ENCODE peak calls at places on chromosomes 7 and 10, in eight cellular contexts. N, Z, D, A, E, Y, S and L are unnamed samples.

GRCh38 chr10:96830511-96831199 is 1.4 kb upstream of the LCOR start:
- DNase-seq in D (peak), A (peak), S (peak), N (peak), E (peak), Y (no peak), Z (no peak), L (peak)

GRCh38 chr7:149140784-149141183 is 6.5 kb upstream of the ZNF398 start:
- DNase-seq in D (no peak), S (peak), Y (no peak), N (no peak), A (no peak), Z (no peak), E (peak), L (no peak)

GRCh38 chr10:62464308-62464707 is 90.1 kb downstream of the ZNF365 start:
- DNase-seq in A (no peak), Y (no peak), N (no peak), S (peak), D (no peak), E (no peak), Z (no peak), L (no peak)

GRCh38 chr7:140367528-140367927 is 30.8 kb downstream of the SLC37A3 start:
- DNase-seq in Z (no peak), Y (no peak), S (no peak), D (no peak), A (no peak), E (no peak), N (no peak), L (no peak)

GRCh38 chr7:14734839-14735321 is 167.7 kb downstream of the DGKB start:
- DNase-seq in D (no peak), E (no peak), S (no peak), Z (no peak), A (no peak), N (peak), Y (no peak), L (no peak)

GRCh38 chr7:105352018-105352612 is 36.6 kb downstream of the SRPK2 start:
- DNase-seq in S (peak), Z (peak), N (peak), Y (peak), E (peak), D (peak), A (peak), L (peak)

GRCh38 chr7:75823198-75823910 is 9.7 kb upstream of the CCL24 start:
- DNase-seq in E (no peak), Y (no peak), N (no peak), S (no peak), D (no peak), Z (no peak), A (no peak), L (no peak)

GRCh38 chr10:60419249-60419648 is 29.6 kb upstream of the ANK3 start:
- DNase-seq in D (no peak), S (no peak), Y (no peak), N (no peak), Z (no peak), E (no peak), A (no peak), L (no peak)

GRCh38 chr10:132446661-132447445 is 49.9 kb downstream of the PWWP2B start:
- DNase-seq in D (no peak), A (no peak), N (peak), Z (no peak), E (peak), S (peak), Y (no peak), L (peak)

GRCh38 chr7:156639426-156640256 is 933 bp upstream of the RNF32 start:
- DNase-seq in N (peak), A (no peak), E (peak), Y (no peak), S (no peak), D (no peak), Z (no peak), L (no peak)

GRCh38 chr10:68106656-68107055 is 2.6 kb upstream of the MYPN start:
- DNase-seq in D (peak), A (peak), E (peak), N (peak), S (peak), Z (peak), Y (peak), L (no peak)

GRCh38 chr7:99094369-99094768 is 49.5 kb downstream of the SMURF1 start:
- DNase-seq in S (peak), D (no peak), A (no peak), Y (no peak), Z (no peak), E (no peak), N (no peak), L (no peak)

GRCh38 chr10:34109952-34110702 is 705.0 kb downstream of the PARD3 start:
- DNase-seq in Z (peak), D (peak), A (peak), Y (peak), S (peak), N (peak), E (peak), L (no peak)

GRCh38 chr7:150401861-150402631 is 22.9 kb downstream of the ZNF775 start:
- DNase-seq in Y (no peak), Z (no peak), S (no peak), D (no peak), N (peak), A (no peak), E (no peak), L (no peak)

GRCh38 chr10:97540669-97541500 is 31.7 kb upstream of the ANKRD2 start:
- DNase-seq in S (no peak), A (no peak), E (no peak), Y (no peak), N (no peak), Z (no peak), D (no peak), L (no peak)

GRCh38 chr7:113349339-113349738 is 231.0 kb upstream of the SMIM30 start:
- DNase-seq in Y (no peak), D (no peak), S (no peak), E (no peak), N (no peak), Z (no peak), A (no peak), L (no peak)

GRCh38 chr10:60517805-60518204 is 128.1 kb upstream of the ANK3 start:
- DNase-seq in D (no peak), A (peak), N (peak), Y (no peak), E (no peak), S (no peak), Z (no peak), L (no peak)

GRCh38 chr10:89693176-89693575 is 8.2 kb upstream of the KIF20B start:
- DNase-seq in N (peak), E (no peak), Y (no peak), A (no peak), D (no peak), S (no peak), Z (no peak), L (no peak)

GRCh38 chr10:4708123-4708759 is 117.8 kb upstream of the AKR1E2 start:
- DNase-seq in Y (no peak), S (no peak), D (no peak), A (no peak), E (no peak), Z (no peak), N (no peak), L (no peak)
- TF ChIP-seq CTCF in Y (no peak), S (no peak), D (peak), A (peak), E (peak), Z (peak), N (peak), L (peak)

GRCh38 chr10:11285171-11285570 is 267.5 kb downstream of the CELF2 start:
- DNase-seq in E (no peak), S (no peak), Z (no peak), A (no peak), D (no peak), N (peak), Y (no peak), L (no peak)
- TF ChIP-seq CTCF in E (peak), S (no peak), Z (peak), A (no peak), D (peak), N (peak), Y (peak), L (peak)

GRCh38 chr10:116461680-116462079 is 34.0 kb downstream of the PNLIPRP3 start:
- DNase-seq in N (no peak), S (no peak), Z (no peak), D (no peak), A (no peak), E (no peak), Y (no peak), L (no peak)
- TF ChIP-seq CTCF in N (no peak), S (no peak), Z (no peak), D (no peak), A (no peak), E (no peak), Y (no peak), L (no peak)

GRCh38 chr7:32072397-32072796 is 2.2 kb upstream of the PDE1C start:
- DNase-seq in Z (no peak), D (no peak), A (no peak), S (no peak), E (no peak), N (no peak), Y (no peak), L (no peak)
- TF ChIP-seq CTCF in Z (peak), D (peak), A (peak), S (peak), E (no peak), N (no peak), Y (no peak), L (no peak)

GRCh38 chr10:26448292-26448691 is 10.2 kb downstream of the APBB1IP start:
- DNase-seq in E (no peak), Z (no peak), D (no peak), N (no peak), A (no peak), S (no peak), Y (no peak), L (no peak)
- TF ChIP-seq CTCF in E (no peak), Z (no peak), D (no peak), N (no peak), A (no peak), S (no peak), Y (no peak), L (no peak)